ENCODE peak calls at places on chromosomes 12 and 14, in six cellular contexts. W is neural progenitor cell, Z is GM23338, G is HCT116, S is hepatocyte, L is PC-3. Q is an unnamed sample. For H3K4me1, the result is how much of the 10 kb centered on the place peaks cover.

GRCh38 chr12:22410497-22410896 is 76.0 kb upstream of the ST8SIA1 start:
- DNase-seq in W (no peak), Z (no peak), G (peak), S (peak), L (peak), Q (no peak)

GRCh38 chr12:92136021-92136735 is 9.5 kb downstream of the BTG1 start:
- DNase-seq in W (no peak), Z (no peak), G (no peak), S (no peak), L (no peak), Q (no peak)

GRCh38 chr12:122022393-122023338 is 982 bp downstream of the BCL7A start:
- DNase-seq in W (peak), Z (peak), G (no peak), S (peak), L (peak), Q (peak)

GRCh38 chr12:108798551-108799221 is 58.7 kb downstream of the SSH1 start:
- DNase-seq in W (no peak), Z (no peak), G (no peak), S (no peak), L (no peak), Q (no peak)

GRCh38 chr12:9869307-9870161 is at the start of gene CLEC2B:
- DNase-seq in W (peak), Z (no peak), G (no peak), S (peak), L (peak), Q (peak)

GRCh38 chr12:49027846-49028245 is 9.3 kb upstream of the PRKAG1 start:
- DNase-seq in W (no peak), Z (no peak), G (no peak), S (no peak), L (no peak), Q (no peak)

GRCh38 chr14:26765768-26766550 is 168.1 kb upstream of the NOVA1 start:
- DNase-seq in W (peak), Z (no peak), G (no peak), S (peak), L (peak), Q (no peak)

GRCh38 chr14:105168979-105169507 is 467 bp upstream of the JAG2 start:
- DNase-seq in W (peak), Z (peak), G (no peak), S (peak), L (no peak), Q (peak)

GRCh38 chr12:31322651-31323248 is 3.2 kb downstream of the SINHCAF start:
- DNase-seq in W (peak), Z (peak), G (no peak), S (peak), L (no peak), Q (no peak)

GRCh38 chr12:16568873-16569272 is 37.1 kb downstream of the LMO3 start:
- DNase-seq in W (no peak), Z (no peak), G (no peak), S (no peak), L (no peak), Q (no peak)

GRCh38 chr12:114655934-114656697 is 27.9 kb downstream of the TBX3 start:
- DNase-seq in W (no peak), Z (no peak), G (peak), S (peak), L (peak), Q (no peak)

GRCh38 chr12:100706029-100706428 is 88.5 kb upstream of the ANO4 start:
- DNase-seq in W (no peak), Z (no peak), G (peak), S (peak), L (peak), Q (no peak)

GRCh38 chr14:49861923-49862673 is 9.5 kb upstream of the NEMF start:
- DNase-seq in W (peak), Z (peak), G (peak), S (peak), L (peak), Q (peak)

GRCh38 chr12:6229823-6230222 is 29.6 kb downstream of the CD9 start:
- DNase-seq in W (no peak), Z (no peak), G (no peak), S (peak), L (peak), Q (no peak)

GRCh38 chr12:6233121-6233971 is 33.1 kb downstream of the CD9 start:
- DNase-seq in W (no peak), Z (no peak), G (no peak), S (no peak), L (no peak), Q (no peak)

GRCh38 chr12:6230321-6231110 is 30.3 kb downstream of the CD9 start:
- DNase-seq in W (no peak), Z (no peak), G (no peak), S (peak), L (peak), Q (peak)

GRCh38 chr12:6229224-6229748 is 29.1 kb downstream of the CD9 start:
- DNase-seq in W (no peak), Z (no peak), G (no peak), S (peak), L (peak), Q (no peak)

DNA sequence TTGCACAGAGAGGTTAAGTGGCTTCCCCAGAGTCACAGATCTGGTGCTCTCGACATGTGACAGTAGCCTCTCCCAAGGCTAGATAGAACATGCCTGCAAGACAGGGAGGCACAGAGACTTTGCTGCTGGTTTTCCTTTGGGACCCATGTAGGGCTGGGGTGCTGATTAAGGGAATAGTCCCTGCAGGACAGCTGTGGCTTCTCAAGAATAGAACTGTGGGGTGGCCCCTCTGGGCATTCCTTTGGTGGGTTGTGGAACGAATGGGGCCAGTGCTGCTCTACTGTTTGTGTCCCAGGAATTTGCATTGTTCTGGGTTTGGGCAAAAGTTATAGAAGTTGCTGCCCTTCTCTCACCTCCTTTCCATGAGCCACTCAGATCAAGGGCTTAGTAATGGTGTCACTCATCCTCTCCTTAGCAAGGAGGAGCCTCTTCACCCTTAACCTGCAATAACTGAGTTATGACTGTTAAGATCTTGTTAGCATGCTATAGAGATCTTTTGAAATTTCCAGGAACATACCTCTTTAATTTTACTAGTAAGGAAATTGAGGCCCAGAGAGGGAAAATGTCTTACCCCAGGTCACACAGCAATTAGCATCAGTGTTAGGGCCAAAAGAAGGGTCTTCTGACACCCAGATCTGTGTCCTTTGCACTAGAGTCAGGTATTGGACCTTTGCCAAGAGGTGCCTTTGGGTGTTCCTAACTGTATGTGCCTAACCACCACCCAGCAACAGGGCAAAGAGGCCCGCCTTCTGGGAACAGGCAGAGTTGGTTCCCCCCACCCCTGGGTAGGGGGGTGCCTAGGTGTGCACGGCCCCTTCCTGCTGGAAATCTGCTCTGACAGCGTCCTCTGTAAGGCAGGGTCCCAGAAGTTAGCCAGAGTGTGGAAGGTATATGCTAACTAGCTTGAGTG is 31.4 kb downstream of the CD9 start:
- DNase-seq in W (no peak), Z (no peak), G (no peak), S (no peak), L (peak), Q (no peak)
- H3K4me1 ChIP-seq in W (under half), Z (under half), G (under half), S (half or more), L (half or more), Q (under half)

GRCh38 chr12:58803893-58804292 is 116.4 kb downstream of the LRIG3 start:
- DNase-seq in W (no peak), Z (no peak), G (no peak), S (peak), L (peak), Q (no peak)

GRCh38 chr12:58801986-58802385 is 118.3 kb downstream of the LRIG3 start:
- DNase-seq in W (peak), Z (no peak), G (no peak), S (no peak), L (no peak), Q (no peak)

GRCh38 chr12:58809064-58809607 is 111.2 kb downstream of the LRIG3 start:
- DNase-seq in W (no peak), Z (no peak), G (no peak), S (peak), L (no peak), Q (no peak)

DNA sequence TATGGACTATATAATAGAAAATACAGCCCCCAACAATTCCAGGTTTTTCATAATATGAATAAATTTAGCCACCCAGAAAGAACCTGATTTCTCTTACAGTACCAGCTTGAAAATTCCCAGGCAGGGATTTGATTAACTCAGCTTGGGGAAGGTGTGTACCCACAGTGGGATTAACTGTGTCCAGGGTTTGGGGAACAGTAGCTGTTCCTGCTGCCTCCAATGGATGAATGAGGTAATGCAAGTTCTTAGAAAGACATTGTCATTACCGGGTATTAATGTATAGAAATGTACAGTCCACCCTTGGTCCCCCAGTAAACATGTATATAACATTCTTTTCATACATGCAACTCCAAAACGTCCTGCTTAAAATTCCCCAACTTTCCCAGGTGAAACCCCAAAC is 115.6 kb downstream of the LRIG3 start:
- DNase-seq in W (peak), Z (peak), G (peak), S (no peak), L (peak), Q (peak)
- TF ChIP-seq CTCF in W (peak), Z (peak), G (peak), S (peak), L (peak), Q (peak)

GRCh38 chr12:124828264-124829007 is 35.2 kb downstream of the SCARB1 start:
- DNase-seq in W (no peak), Z (no peak), G (no peak), S (peak), L (peak), Q (no peak)

GRCh38 chr12:124829008-124829707 is 34.5 kb downstream of the SCARB1 start:
- DNase-seq in W (no peak), Z (no peak), G (no peak), S (peak), L (peak), Q (no peak)

GRCh38 chr12:124829708-124830304 is 33.9 kb downstream of the SCARB1 start:
- DNase-seq in W (no peak), Z (no peak), G (no peak), S (no peak), L (peak), Q (no peak)

GRCh38 chr12:124830306-124830705 is 33.4 kb downstream of the SCARB1 start:
- DNase-seq in W (no peak), Z (no peak), G (no peak), S (no peak), L (no peak), Q (no peak)

GRCh38 chr12:124827588-124828184 is 36.0 kb downstream of the SCARB1 start:
- DNase-seq in W (no peak), Z (no peak), G (no peak), S (peak), L (peak), Q (no peak)
- TF ChIP-seq EZH2phosphoT487 in W (no peak), Z (no peak), G (no peak), S (no peak), L (no peak), Q (no peak)

GRCh38 chr14:61587397-61587713 is 108.0 kb upstream of the HIF1A start:
- DNase-seq in W (no peak), Z (no peak), G (no peak), S (no peak), L (no peak), Q (no peak)

GRCh38 chr14:61588419-61588901 is 106.9 kb upstream of the HIF1A start:
- DNase-seq in W (no peak), Z (no peak), G (no peak), S (no peak), L (no peak), Q (no peak)

GRCh38 chr14:61586539-61587396 is 108.5 kb upstream of the HIF1A start:
- DNase-seq in W (no peak), Z (no peak), G (no peak), S (no peak), L (peak), Q (no peak)

GRCh38 chr14:61584258-61584657 is 111.1 kb upstream of the HIF1A start:
- DNase-seq in W (no peak), Z (no peak), G (no peak), S (no peak), L (peak), Q (no peak)

GRCh38 chr14:61585598-61586538 is 109.4 kb upstream of the HIF1A start:
- DNase-seq in W (no peak), Z (no peak), G (no peak), S (peak), L (peak), Q (no peak)
- H3K4me1 ChIP-seq in W (under half), Z (under half), G (under half), S (under half), L (under half), Q (under half)

DNA sequence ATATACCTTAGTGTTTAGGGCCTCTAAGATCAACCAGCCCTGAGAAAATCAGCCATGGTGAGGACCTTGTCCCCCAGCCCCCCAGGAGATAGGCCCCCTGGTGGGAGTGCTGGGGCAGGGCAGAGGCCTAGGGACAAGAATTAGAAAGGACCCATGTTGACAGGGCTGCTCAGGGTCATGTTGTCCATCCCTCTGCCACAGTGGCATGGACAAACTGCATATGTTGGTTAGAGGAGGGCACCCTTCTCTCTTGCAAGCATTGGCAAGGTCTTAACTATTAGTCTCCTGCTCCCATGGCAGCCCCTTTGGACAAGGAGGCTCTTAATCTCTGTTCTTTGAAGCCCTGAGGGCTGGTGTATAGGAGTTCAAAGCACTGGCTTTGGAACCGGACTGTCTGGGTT is 755 bp upstream of the PTPN6 start:
- DNase-seq in W (no peak), Z (no peak), G (no peak), S (no peak), L (no peak), Q (peak)
- TF ChIP-seq CTCF in W (no peak), Z (peak), G (peak), S (no peak), L (no peak), Q (peak)

DNA sequence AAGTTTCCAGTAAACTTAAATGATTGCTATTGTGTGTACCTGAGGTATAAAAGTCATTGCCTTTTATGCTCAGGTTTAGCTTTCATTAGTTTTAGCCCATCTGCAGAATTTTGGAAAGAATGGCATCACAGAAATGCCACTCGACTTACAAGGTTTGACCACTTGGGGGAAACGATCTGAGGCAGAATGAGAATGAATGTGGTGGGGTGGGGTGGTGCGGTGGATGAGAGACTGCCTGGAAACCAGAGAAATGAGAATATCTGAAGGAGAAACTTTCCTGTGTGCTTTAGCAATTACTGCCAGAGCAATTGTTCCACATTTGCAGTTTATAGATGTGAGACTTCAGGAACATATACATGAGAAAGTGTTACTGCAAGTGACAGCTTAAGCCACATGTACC is 225.4 kb upstream of the PDE3A start:
- DNase-seq in W (no peak), Z (peak), G (no peak), S (peak), L (no peak), Q (peak)
- TF ChIP-seq EZH2phosphoT487 in W (no peak), Z (no peak), G (no peak), S (no peak), L (no peak), Q (no peak)